ENCODE peak calls at places on chromosomes 11 and 22, in four cellular contexts. S is CD4-positive, CD25-positive, alpha-beta regulatory T cell; R is mucosa of descending colon; T is brain microvascular endothelial cell. H is an unnamed sample.

GRCh38 chr22:37210041-37210803 is 2.1 kb downstream of the SSTR3 start:
- DNase-seq in T (no peak), R (no peak), S (no peak), H (no peak)

GRCh38 chr11:32829680-32830412 is at the start of gene PRRG4:
- DNase-seq in R (peak), S (no peak), T (no peak), H (peak)

GRCh38 chr22:26367402-26368245 is 61.4 kb upstream of the ASPHD2 start:
- DNase-seq in T (peak), R (no peak), S (peak), H (peak)

GRCh38 chr22:36352775-36353507 is 34.8 kb downstream of the MYH9 start:
- DNase-seq in S (no peak), R (no peak), T (peak), H (no peak)

GRCh38 chr22:20221421-20222340 is 46.4 kb downstream of the RTN4R start:
- DNase-seq in S (no peak), T (no peak), R (no peak), H (no peak)

GRCh38 chr11:80587906-80588305 is 1147.1 kb upstream of the TENM4 start:
- DNase-seq in S (no peak), R (no peak), T (no peak), H (no peak)

GRCh38 chr11:78783301-78783700 is 208.6 kb upstream of the NARS2 start:
- DNase-seq in T (no peak), S (no peak), R (no peak), H (no peak)

GRCh38 chr11:112513936-112514716 is 253.5 kb upstream of the PLET1 start:
- DNase-seq in R (no peak), T (no peak), S (no peak), H (no peak)

GRCh38 chr11:16958833-16959232 is 55.4 kb downstream of the PLEKHA7 start:
- DNase-seq in S (no peak), T (no peak), R (peak), H (no peak)

GRCh38 chr11:68940651-68941323 is 37.1 kb downstream of the IGHMBP2 start:
- DNase-seq in T (no peak), S (no peak), R (no peak), H (no peak)

GRCh38 chr11:70614034-70614681 is 215.8 kb downstream of the CTTN start:
- DNase-seq in R (no peak), T (no peak), S (no peak), H (no peak)

GRCh38 chr11:1285876-1286275 is 23.6 kb downstream of the TOLLIP start:
- DNase-seq in T (no peak), R (no peak), S (no peak), H (no peak)

GRCh38 chr22:43164636-43165035 is 13.3 kb downstream of the TSPO start:
- DNase-seq in T (no peak), S (no peak), R (no peak), H (no peak)

GRCh38 chr11:1126935-1127663 is 30.7 kb upstream of the MUC5AC start:
- DNase-seq in T (no peak), S (no peak), R (no peak), H (no peak)

GRCh38 chr11:72767203-72768062 is 15.2 kb upstream of the ARAP1 start:
- DNase-seq in R (no peak), T (no peak), S (no peak), H (no peak)

GRCh38 chr11:112555491-112556364 is 295.1 kb upstream of the PLET1 start:
- DNase-seq in S (peak), T (peak), R (peak), H (peak)

GRCh38 chr11:69655479-69656394 is 14.8 kb downstream of the CCND1 start:
- DNase-seq in S (no peak), R (peak), T (no peak), H (no peak)

GRCh38 chr22:23064381-23065068 is 5.8 kb upstream of the GNAZ start:
- DNase-seq in R (no peak), T (no peak), S (no peak), H (no peak)

GRCh38 chr11:21229224-21229623 is 559.8 kb downstream of the NELL1 start:
- DNase-seq in S (no peak), R (no peak), T (no peak), H (no peak)

GRCh38 chr11:2563216-2564007 is 118.6 kb downstream of the KCNQ1 start:
- DNase-seq in S (no peak), T (no peak), R (peak), H (peak)

GRCh38 chr22:37464181-37464580 is 22.0 kb downstream of the MFNG start:
- DNase-seq in R (no peak), S (no peak), T (no peak), H (no peak)

GRCh38 chr11:27088353-27088752 is 47.7 kb downstream of the BBOX1 start:
- DNase-seq in S (no peak), T (no peak), R (no peak), H (no peak)

GRCh38 chr11:3926458-3927095 is 71.1 kb downstream of the STIM1 start:
- DNase-seq in R (no peak), S (no peak), T (no peak), H (no peak)

GRCh38 chr22:28813772-28814518 is 13.6 kb upstream of the XBP1 start:
- DNase-seq in T (no peak), R (no peak), S (no peak), H (peak)

GRCh38 chr22:26851125-26851524 is 193.7 kb downstream of the MIAT start:
- DNase-seq in S (no peak), T (no peak), R (no peak), H (no peak)

GRCh38 chr11:112962854-112963367 is 1.7 kb downstream of the NCAM1 start:
- DNase-seq in T (no peak), R (peak), S (no peak), H (no peak)

GRCh38 chr11:30710216-30710615 is 124.1 kb upstream of the MPPED2 start:
- DNase-seq in S (no peak), R (no peak), T (no peak), H (no peak)

GRCh38 chr11:94623120-94623735 is 56.1 kb downstream of the PIWIL4 start:
- DNase-seq in T (peak), R (no peak), S (peak), H (peak)

GRCh38 chr11:99925968-99926367 is 761.1 kb upstream of the ARHGAP42 start:
- DNase-seq in R (no peak), S (no peak), T (no peak), H (no peak)

DNA sequence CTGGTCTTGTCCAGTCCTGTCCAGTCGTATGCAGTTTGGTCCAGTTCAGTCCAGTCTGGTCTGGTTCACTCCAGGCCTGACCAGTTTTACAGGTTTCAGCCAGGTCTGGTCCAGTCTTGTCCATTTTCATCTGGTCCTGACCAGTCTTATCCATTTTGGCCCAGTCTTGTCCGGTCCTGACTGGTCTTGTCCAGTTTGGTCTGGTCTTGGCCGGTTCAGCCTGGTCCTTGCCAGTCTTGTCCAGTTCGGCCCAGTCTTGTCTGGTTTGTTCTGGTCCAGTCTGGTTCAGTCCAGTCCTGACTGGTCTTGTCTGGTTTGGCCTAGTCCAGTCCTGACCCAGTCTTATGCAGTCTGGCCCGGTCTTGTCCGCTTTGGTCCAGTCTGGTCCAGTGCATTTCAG is 380.2 kb downstream of the OR4C45 start:
- DNase-seq in S (no peak), R (no peak), T (no peak), H (no peak)
- H3K4me3 ChIP-seq in S (no peak), R (no peak), T (no peak), H (no peak)

DNA sequence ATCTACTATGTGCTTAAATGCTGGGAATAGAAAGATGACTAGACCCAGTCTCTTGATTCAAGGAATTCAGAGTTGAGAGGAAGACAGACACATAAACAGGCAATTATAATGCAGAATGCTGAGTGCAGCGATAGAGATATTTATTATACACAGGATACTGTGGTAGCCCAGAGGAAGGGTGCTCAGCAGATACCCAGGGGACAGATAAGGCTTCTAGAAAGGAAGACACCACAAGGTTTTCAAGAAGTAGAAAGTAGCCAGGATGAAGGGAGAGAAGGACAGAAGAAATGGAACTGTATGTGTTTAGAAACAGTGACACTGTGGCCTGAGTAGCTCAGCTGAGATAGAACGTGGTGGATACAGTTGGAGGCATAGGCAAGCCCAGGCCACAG is 79.4 kb upstream of the NNMT start:
- DNase-seq in R (no peak), T (no peak), S (no peak), H (peak)
- H3K4me3 ChIP-seq in R (no peak), T (no peak), S (peak), H (no peak)

GRCh38 chr11:8809605-8810272 is 101.2 kb upstream of the AKIP1 start:
- DNase-seq in S (no peak), R (no peak), T (no peak), H (peak)
- H3K4me3 ChIP-seq in S (no peak), R (no peak), T (peak), H (peak)

DNA sequence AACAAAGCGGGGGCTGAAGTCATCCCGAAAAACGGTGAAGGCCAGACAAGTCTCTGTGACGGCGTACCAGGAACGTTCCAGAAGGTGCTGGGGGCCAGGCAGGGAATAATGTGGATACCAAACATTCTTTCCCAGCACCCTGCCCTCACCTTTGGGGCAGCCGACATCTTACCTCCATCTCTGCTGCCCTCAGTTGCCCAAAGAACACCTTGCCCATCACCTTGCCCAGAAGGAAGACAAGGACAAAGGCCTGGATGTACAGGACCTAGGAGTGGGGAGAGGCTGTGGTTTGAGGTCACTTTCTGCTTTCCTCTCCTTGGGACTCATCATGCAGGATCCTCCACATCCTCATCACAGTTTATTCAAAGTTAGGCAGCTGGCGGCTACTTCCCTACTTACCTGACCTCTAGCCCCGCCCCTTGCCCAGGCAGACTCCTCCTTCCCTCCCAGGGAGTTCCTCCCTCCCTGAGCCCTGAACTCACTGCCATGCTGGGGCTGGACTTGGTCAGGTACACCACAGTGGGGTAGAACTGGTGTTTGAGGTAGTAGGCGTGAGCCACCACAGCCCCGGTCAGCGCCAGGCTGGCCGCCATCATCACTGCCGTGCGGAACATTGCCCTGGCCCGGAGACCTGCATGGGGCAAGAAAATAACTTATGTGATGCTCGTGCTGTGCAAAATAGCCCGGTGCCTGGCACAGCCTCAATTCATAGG is 1.2 kb downstream of the SYVN1 start:
- DNase-seq in S (no peak), R (peak), T (no peak), H (peak)
- H3K4me3 ChIP-seq in S (peak), R (peak), T (peak), H (peak)

DNA sequence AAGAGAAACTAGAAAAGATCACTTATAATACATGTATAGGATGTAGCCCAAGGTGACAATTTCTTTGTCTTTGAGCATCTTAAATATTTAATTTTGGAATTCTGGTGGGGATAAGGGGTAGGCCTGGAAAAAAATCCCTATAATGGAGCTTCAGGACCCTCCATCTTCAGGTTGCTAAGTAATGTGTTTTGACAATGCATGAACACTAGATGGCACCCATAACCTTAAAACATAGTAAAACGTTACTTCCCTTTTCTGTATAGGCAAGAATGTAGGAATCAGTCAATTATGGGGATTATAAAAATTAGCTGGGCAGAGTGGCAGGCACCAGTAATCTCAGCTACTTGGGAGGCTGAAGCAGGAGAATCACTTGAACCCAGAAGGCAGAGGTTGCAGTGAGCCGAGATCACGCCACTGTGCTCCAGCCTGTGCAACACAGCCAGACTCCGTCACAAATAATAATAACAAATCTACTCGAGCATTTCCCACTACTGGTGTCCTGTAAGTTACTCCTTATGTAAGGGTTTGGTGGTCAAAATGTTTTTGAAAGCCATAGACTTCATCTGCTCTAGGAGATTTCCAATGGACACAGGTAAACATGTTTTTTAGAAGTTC is 541.9 kb upstream of the CCDC90B start:
- DNase-seq in S (no peak), T (peak), R (no peak), H (peak)
- H3K4me3 ChIP-seq in S (no peak), T (peak), R (no peak), H (no peak)